ENCODE peak calls at places on chromosomes 3 and 15, in seven cellular contexts. L is GM06990, S is body of pancreas, M is GM12865, T is cardiac muscle cell, W is progenitor cell of endocrine pancreas, E is upper lobe of right lung. Y is an unnamed sample.

GRCh38 chr3:151816091-151816604 is 2.2 kb downstream of the AADAC start:
- DNase-seq in L (no peak), S (peak), M (no peak), T (peak), W (no peak), E (no peak), Y (no peak)

GRCh38 chr15:27028836-27029482 is 58.0 kb downstream of the GABRG3 start:
- DNase-seq in L (no peak), S (no peak), M (no peak), T (no peak), W (no peak), E (no peak), Y (no peak)

GRCh38 chr3:12752803-12753202 is 6.3 kb downstream of the TMEM40 start:
- DNase-seq in L (no peak), S (no peak), M (peak), T (no peak), W (no peak), E (no peak), Y (no peak)

GRCh38 chr15:38036790-38037338 is 102.4 kb downstream of the TMCO5A start:
- DNase-seq in L (no peak), S (no peak), M (no peak), T (no peak), W (no peak), E (no peak), Y (no peak)

GRCh38 chr3:184874709-184875644 is 63.0 kb downstream of the VPS8 start:
- DNase-seq in L (no peak), S (peak), M (peak), T (peak), W (peak), E (no peak), Y (peak)

GRCh38 chr15:78024141-78024567 is 53.4 kb downstream of the TBC1D2B start:
- DNase-seq in L (no peak), S (peak), M (no peak), T (peak), W (no peak), E (peak), Y (no peak)

GRCh38 chr3:58134468-58134867 is 76.3 kb downstream of the DNASE1L3 start:
- DNase-seq in L (no peak), S (peak), M (no peak), T (no peak), W (no peak), E (no peak), Y (no peak)

GRCh38 chr3:9916734-9917680 is at the start of gene IL17RC:
- DNase-seq in L (no peak), S (peak), M (no peak), T (peak), W (peak), E (peak), Y (peak)

GRCh38 chr15:78396976-78397375 is 41.0 kb upstream of the IREB2 start:
- DNase-seq in L (no peak), S (peak), M (no peak), T (peak), W (no peak), E (peak), Y (peak)

GRCh38 chr3:43071313-43071893 is 34.5 kb downstream of the POMGNT2 start:
- DNase-seq in L (no peak), S (no peak), M (no peak), T (no peak), W (no peak), E (no peak), Y (no peak)

GRCh38 chr3:33218446-33219174 is at the start of gene SUSD5:
- DNase-seq in L (peak), S (no peak), M (peak), T (peak), W (peak), E (peak), Y (no peak)

GRCh38 chr3:143644370-143645089 is 203.7 kb downstream of the SLC9A9 start:
- DNase-seq in L (peak), S (peak), M (peak), T (peak), W (peak), E (no peak), Y (peak)

GRCh38 chr3:133851266-133851906 is 44.3 kb downstream of the RAB6B start:
- DNase-seq in L (no peak), S (no peak), M (peak), T (no peak), W (no peak), E (peak), Y (no peak)

GRCh38 chr15:42608110-42608531 is 32.7 kb downstream of the STARD9 start:
- DNase-seq in L (peak), S (peak), M (peak), T (peak), W (no peak), E (no peak), Y (no peak)

GRCh38 chr15:42024303-42024702 is 3.5 kb upstream of the PLA2G4E start:
- DNase-seq in L (no peak), S (no peak), M (no peak), T (no peak), W (no peak), E (peak), Y (no peak)

GRCh38 chr3:39196671-39197446 is 4.5 kb upstream of the XIRP1 start:
- DNase-seq in L (no peak), S (no peak), M (no peak), T (no peak), W (no peak), E (no peak), Y (no peak)

GRCh38 chr3:24495334-24495994 is 814 bp upstream of the THRB start:
- DNase-seq in L (no peak), S (peak), M (no peak), T (peak), W (peak), E (peak), Y (peak)

GRCh38 chr15:39391230-39391629 is 189.6 kb upstream of the THBS1 start:
- DNase-seq in L (no peak), S (peak), M (no peak), T (peak), W (no peak), E (no peak), Y (no peak)

GRCh38 chr15:90860942-90861675 is 7.3 kb upstream of the FURIN start:
- DNase-seq in L (no peak), S (peak), M (no peak), T (no peak), W (no peak), E (no peak), Y (no peak)

GRCh38 chr3:101533603-101533968 is 20.6 kb upstream of the SENP7 start:
- DNase-seq in L (no peak), S (no peak), M (no peak), T (no peak), W (no peak), E (no peak), Y (no peak)

GRCh38 chr15:71202712-71203111 is 87.4 kb downstream of the THSD4 start:
- DNase-seq in L (no peak), S (no peak), M (no peak), T (no peak), W (no peak), E (no peak), Y (no peak)

GRCh38 chr3:29280675-29281264 is at the start of gene RBMS3:
- DNase-seq in L (peak), S (peak), M (peak), T (peak), W (peak), E (peak), Y (peak)

GRCh38 chr3:179081885-179082284 is 10.3 kb upstream of the ZMAT3 start:
- DNase-seq in L (no peak), S (no peak), M (no peak), T (no peak), W (no peak), E (no peak), Y (no peak)

GRCh38 chr3:90015688-90016356 is 908.4 kb downstream of the EPHA3 start:
- DNase-seq in L (no peak), S (peak), M (no peak), T (peak), W (no peak), E (no peak), Y (no peak)

GRCh38 chr3:182969277-182969676 is 11.1 kb downstream of the DCUN1D1 start:
- DNase-seq in L (no peak), S (no peak), M (no peak), T (peak), W (no peak), E (no peak), Y (no peak)

GRCh38 chr15:84929795-84930371 is 45.4 kb downstream of the SLC28A1 start:
- DNase-seq in L (no peak), S (peak), M (no peak), T (peak), W (no peak), E (no peak), Y (peak)

GRCh38 chr3:100640633-100641032 is 31.2 kb downstream of the ADGRG7 start:
- DNase-seq in L (no peak), S (no peak), M (no peak), T (no peak), W (no peak), E (no peak), Y (no peak)

GRCh38 chr15:40952901-40953712 is at the start of gene CHAC1:
- DNase-seq in L (peak), S (peak), M (peak), T (peak), W (peak), E (peak), Y (peak)
- TF ChIP-seq CTCF in L (no peak), S (no peak), M (no peak), T (no peak), W (peak), E (no peak), Y (peak)

GRCh38 chr3:189272500-189273119 is 100.8 kb downstream of the TPRG1 start:
- DNase-seq in L (no peak), S (no peak), M (peak), T (peak), W (no peak), E (no peak), Y (no peak)

GRCh38 chr3:189270248-189270832 is 98.6 kb downstream of the TPRG1 start:
- DNase-seq in L (no peak), S (peak), M (peak), T (peak), W (peak), E (peak), Y (peak)

GRCh38 chr3:189269356-189269755 is 97.6 kb downstream of the TPRG1 start:
- DNase-seq in L (no peak), S (no peak), M (no peak), T (peak), W (no peak), E (no peak), Y (no peak)

GRCh38 chr3:189262746-189263145 is 91.0 kb downstream of the TPRG1 start:
- DNase-seq in L (no peak), S (peak), M (peak), T (no peak), W (no peak), E (no peak), Y (no peak)

DNA sequence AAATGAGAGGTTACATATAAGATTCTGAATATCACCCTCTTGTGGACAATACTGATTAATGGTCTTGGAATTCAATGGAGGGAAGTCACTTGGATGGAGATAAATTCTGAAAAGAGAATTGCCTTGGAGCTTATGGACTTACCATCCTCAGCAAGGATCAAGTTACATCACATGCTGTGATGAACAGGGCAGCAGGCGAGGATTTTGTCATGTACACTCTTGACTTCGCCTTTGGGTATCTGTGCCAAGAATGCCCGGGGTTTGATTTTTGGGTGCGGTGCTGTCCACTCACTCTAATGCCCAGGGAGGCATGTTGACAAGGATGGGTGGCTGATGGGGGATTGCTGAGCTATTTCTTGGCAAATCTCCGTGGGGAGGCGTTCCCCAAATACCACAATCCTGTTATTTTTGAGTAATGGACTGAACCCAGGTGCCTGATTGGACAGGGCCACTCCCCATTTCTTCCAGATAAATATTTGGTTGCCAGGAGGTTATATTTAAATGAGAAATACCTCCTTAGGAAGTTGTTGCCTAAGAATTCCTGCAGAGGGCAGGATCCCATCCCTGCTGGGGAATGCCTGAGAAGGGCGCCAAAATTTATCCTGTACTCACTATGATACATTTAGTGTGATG is 96.3 kb downstream of the TPRG1 start:
- DNase-seq in L (no peak), S (peak), M (no peak), T (peak), W (no peak), E (no peak), Y (no peak)
- TF ChIP-seq CTCF in L (no peak), S (peak), M (peak), T (peak), W (peak), E (no peak), Y (no peak)

GRCh38 chr3:14915636-14916222 is 31.7 kb upstream of the NR2C2 start:
- DNase-seq in L (no peak), S (no peak), M (no peak), T (peak), W (no peak), E (peak), Y (no peak)
- TF ChIP-seq CTCF in L (peak), S (no peak), M (peak), T (no peak), W (peak), E (no peak), Y (no peak)

GRCh38 chr15:64653757-64654156 is 121.6 kb downstream of the RBPMS2 start:
- DNase-seq in L (no peak), S (no peak), M (no peak), T (peak), W (no peak), E (no peak), Y (no peak)
- TF ChIP-seq CTCF in L (peak), S (peak), M (peak), T (peak), W (peak), E (peak), Y (no peak)

DNA sequence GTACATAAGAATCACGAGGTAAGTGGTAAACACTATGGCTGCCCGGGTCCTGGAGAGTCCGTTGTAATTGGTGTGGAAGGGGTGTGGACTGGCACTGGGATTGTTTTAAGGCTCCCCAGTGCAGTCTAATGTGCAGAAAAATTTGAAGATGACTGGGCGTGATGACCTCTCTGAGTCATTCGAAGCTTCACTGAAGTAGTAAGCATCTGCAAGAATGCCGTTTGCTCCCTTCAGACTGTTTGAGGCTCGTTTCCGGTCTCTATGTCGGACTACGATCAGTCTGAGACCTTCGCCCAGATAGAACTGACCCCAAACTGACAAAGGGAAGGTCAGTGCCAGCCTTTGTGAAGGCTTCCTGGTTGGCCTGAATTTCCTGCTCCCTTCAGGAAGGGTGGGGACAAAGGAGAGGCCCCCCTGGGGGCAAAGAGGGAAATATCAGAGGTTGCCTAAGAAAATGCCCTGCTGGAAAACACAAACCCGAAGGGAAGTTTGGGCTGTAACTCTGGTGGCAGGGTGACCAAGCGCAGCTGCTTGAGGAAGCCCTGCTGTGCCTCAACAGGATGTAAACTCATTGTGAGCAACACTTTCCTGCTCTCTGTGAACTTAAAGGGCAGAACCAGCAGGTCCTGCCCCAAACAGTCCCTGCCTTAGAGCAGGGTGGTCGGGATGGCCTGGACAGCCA is 34.6 kb downstream of the BTD start:
- DNase-seq in L (peak), S (peak), M (peak), T (peak), W (no peak), E (no peak), Y (no peak)
- TF ChIP-seq CTCF in L (no peak), S (no peak), M (no peak), T (no peak), W (no peak), E (no peak), Y (no peak)

GRCh38 chr15:101642361-101642760 is 9.8 kb downstream of the TM2D3 start:
- DNase-seq in L (no peak), S (no peak), M (no peak), T (peak), W (no peak), E (no peak), Y (no peak)
- TF ChIP-seq CTCF in L (no peak), S (no peak), M (no peak), T (peak), W (no peak), E (no peak), Y (no peak)

GRCh38 chr3:52444860-52445793 is at the start of gene SEMA3G:
- DNase-seq in L (peak), S (peak), M (peak), T (peak), W (peak), E (peak), Y (peak)
- TF ChIP-seq CTCF in L (peak), S (peak), M (peak), T (peak), W (peak), E (peak), Y (peak)

GRCh38 chr3:36700537-36701248 is 63.7 kb downstream of the DCLK3 start:
- DNase-seq in L (no peak), S (peak), M (peak), T (peak), W (peak), E (peak), Y (no peak)
- TF ChIP-seq CTCF in L (peak), S (peak), M (peak), T (peak), W (peak), E (peak), Y (no peak)

GRCh38 chr15:101724675-101725005 is 367 bp upstream of the TARS3 start:
- DNase-seq in L (no peak), S (no peak), M (no peak), T (no peak), W (no peak), E (no peak), Y (no peak)

GRCh38 chr15:101723874-101724674 is at the start of gene TARS3:
- DNase-seq in L (peak), S (peak), M (peak), T (peak), W (peak), E (peak), Y (peak)

GRCh38 chr15:101725073-101725472 is 800 bp upstream of the TARS3 start:
- DNase-seq in L (no peak), S (no peak), M (no peak), T (no peak), W (no peak), E (no peak), Y (no peak)

GRCh38 chr15:101723161-101723873 is 956 bp downstream of the TARS3 start:
- DNase-seq in L (peak), S (no peak), M (peak), T (peak), W (no peak), E (no peak), Y (peak)

DNA sequence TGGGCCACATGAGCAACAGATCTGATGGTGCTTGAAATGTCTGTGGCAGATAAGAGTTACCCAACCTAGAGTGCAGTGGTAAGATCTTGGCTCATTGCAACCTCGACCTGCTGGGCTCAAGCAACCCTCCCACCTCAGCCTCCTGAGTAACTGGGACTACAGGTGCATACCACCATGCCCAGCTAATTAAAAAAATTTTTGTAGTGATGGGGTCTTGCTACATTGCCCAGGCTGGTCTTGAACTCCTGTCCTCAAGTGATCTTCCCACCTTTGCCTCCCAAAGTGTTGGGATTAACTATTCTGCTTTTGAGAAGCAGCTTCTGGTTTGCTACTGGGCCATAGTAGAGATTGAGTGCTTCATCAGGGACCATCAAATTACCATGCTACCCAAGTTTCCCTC is 2.9 kb upstream of the TARS3 start:
- DNase-seq in L (no peak), S (no peak), M (no peak), T (no peak), W (no peak), E (no peak), Y (no peak)
- TF ChIP-seq CTCF in L (no peak), S (no peak), M (no peak), T (no peak), W (no peak), E (no peak), Y (no peak)

GRCh38 chr3:7144696-7145308 is 283.9 kb downstream of the GRM7 start:
- DNase-seq in L (no peak), S (peak), M (peak), T (peak), W (no peak), E (no peak), Y (peak)
- TF ChIP-seq CTCF in L (peak), S (peak), M (peak), T (peak), W (peak), E (peak), Y (peak)

Y was measured in mucosa of descending colon.